ENCODE peak calls at places on chromosomes 4 and X, in four cellular contexts. X is AG10803, M is right atrium auricular region, N is right lobe of liver. D is an unnamed sample.

GRCh38 chrX:107610667-107611066 is 17.6 kb upstream of the PRPS1 start:
- DNase-seq in X (no peak), M (peak; percentile 11), N (no peak), D (no peak)

GRCh38 chr4:168636040-168636439 is 139.2 kb downstream of the PALLD start:
- DNase-seq in X (no peak), M (no peak), N (no peak), D (no peak)

GRCh38 chr4:84647307-84647884 is 64.5 kb downstream of the CDS1 start:
- DNase-seq in X (peak; percentile 4), M (no peak), N (peak; percentile 50), D (no peak)

GRCh38 chrX:114611018-114611619 is 27.2 kb downstream of the HTR2C start:
- DNase-seq in X (peak; percentile 44), M (no peak), N (no peak), D (peak; percentile 40)

GRCh38 chrX:155065035-155065734 is 5.8 kb downstream of the CMC4 start:
- DNase-seq in X (peak; percentile 34), M (no peak), N (no peak), D (no peak)

GRCh38 chr4:101356928-101357327 is 9.6 kb upstream of the PPP3CA start:
- DNase-seq in X (peak; percentile 96), M (no peak), N (peak; percentile 56), D (no peak)

GRCh38 chr4:30721353-30722091 is 1.4 kb downstream of the PCDH7 start:
- DNase-seq in X (no peak), M (no peak), N (peak; percentile 46), D (no peak)

GRCh38 chr4:44447563-44448504 is 775 bp downstream of the KCTD8 start:
- DNase-seq in X (no peak), M (peak; percentile 58), N (peak; percentile 43), D (peak; percentile 2)

GRCh38 chr4:8374851-8375649 is 65.5 kb downstream of the ACOX3 start:
- DNase-seq in X (no peak), M (no peak), N (no peak), D (no peak)

GRCh38 chr4:184548651-184549341 is 74.4 kb upstream of the IRF2 start:
- DNase-seq in X (no peak), M (no peak), N (peak; percentile 78), D (no peak)

GRCh38 chrX:140439455-140439854 is 65.4 kb downstream of the SOX3 start:
- DNase-seq in X (no peak), M (no peak), N (no peak), D (no peak)

GRCh38 chr4:5921074-5921473 is 28.2 kb upstream of the CRMP1 start:
- DNase-seq in X (no peak), M (no peak), N (no peak), D (no peak)

GRCh38 chr4:61427099-61427817 is 227.1 kb downstream of the ADGRL3 start:
- DNase-seq in X (no peak), M (no peak), N (no peak), D (no peak)

GRCh38 chr4:37524267-37524666 is 161.9 kb downstream of the RELL1 start:
- DNase-seq in X (no peak), M (no peak), N (no peak), D (no peak)

GRCh38 chrX:103464071-103464773 is 55.1 kb downstream of the RAB40A start:
- DNase-seq in X (peak; percentile 36), M (no peak), N (no peak), D (peak; percentile 11)

GRCh38 chrX:13167444-13168207 is 123.2 kb upstream of the FAM9C start:
- DNase-seq in X (peak; percentile 69), M (peak; percentile 65), N (no peak), D (peak; percentile 4)

GRCh38 chr4:1079711-1080265 is 33.6 kb downstream of the RNF212 start:
- DNase-seq in X (no peak), M (no peak), N (peak; percentile 27), D (no peak)

GRCh38 chrX:8848921-8849320 is 47.7 kb upstream of the FAM9A start:
- DNase-seq in X (peak; percentile 32), M (no peak), N (no peak), D (no peak)

GRCh38 chr4:129822708-129823504 is 727.0 kb downstream of the C4orf33 start:
- DNase-seq in X (no peak), M (peak; percentile 57), N (no peak), D (no peak)

GRCh38 chrX:126697091-126697490 is 122.4 kb upstream of the PRR32 start:
- DNase-seq in X (no peak), M (no peak), N (no peak), D (no peak)

GRCh38 chrX:152958524-152959465 is 35.1 kb downstream of the PNMA5 start:
- DNase-seq in X (peak; percentile 90), M (peak; percentile 92), N (peak; percentile 86), D (peak; percentile 94)

GRCh38 chr4:125085-125820 is 952 bp downstream of the ZNF718 start:
- DNase-seq in X (no peak), M (peak; percentile 59), N (peak; percentile 61), D (peak; percentile 56)

GRCh38 chr4:123977623-123978022 is 581.0 kb downstream of the SPRY1 start:
- DNase-seq in X (no peak), M (no peak), N (no peak), D (no peak)

GRCh38 chr4:177033632-177034031 is 240.9 kb upstream of the VEGFC start:
- DNase-seq in X (no peak), M (no peak), N (no peak), D (no peak)

GRCh38 chr4:177032341-177032740 is 239.6 kb upstream of the VEGFC start:
- DNase-seq in X (no peak), M (no peak), N (no peak), D (no peak)

DNA sequence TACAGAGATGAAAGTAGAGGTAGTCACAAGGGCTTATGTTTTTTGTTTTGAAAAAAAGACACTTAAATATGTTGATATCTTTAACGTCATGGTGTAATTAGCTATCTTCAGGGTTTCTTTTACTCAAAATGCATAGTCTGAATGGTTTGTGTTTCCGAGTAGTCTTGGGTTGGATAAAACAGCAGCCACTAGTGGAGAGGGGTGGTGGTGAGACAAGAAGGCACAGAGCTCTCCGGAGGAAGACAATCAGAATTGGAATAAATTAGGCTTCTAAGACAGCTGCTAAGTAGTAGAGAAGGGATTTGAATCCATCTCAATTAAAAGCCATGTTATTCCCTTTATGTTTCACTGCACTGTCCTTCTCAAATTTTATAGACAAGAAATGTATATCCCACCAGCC is 240.4 kb upstream of the VEGFC start:
- DNase-seq in X (no peak), M (no peak), N (no peak), D (no peak)
- TF ChIP-seq CTCF in X (no peak), M (no peak), N (no peak), D (no peak)

GRCh38 chrX:101232316-101232715 is 12.7 kb downstream of the DRP2 start:
- DNase-seq in X (no peak), M (no peak), N (no peak), D (no peak)

GRCh38 chrX:101231080-101231479 is 11.5 kb downstream of the DRP2 start:
- DNase-seq in X (no peak), M (no peak), N (no peak), D (no peak)

GRCh38 chrX:101229155-101229554 is 9.6 kb downstream of the DRP2 start:
- DNase-seq in X (peak; percentile 59), M (no peak), N (no peak), D (no peak)

DNA sequence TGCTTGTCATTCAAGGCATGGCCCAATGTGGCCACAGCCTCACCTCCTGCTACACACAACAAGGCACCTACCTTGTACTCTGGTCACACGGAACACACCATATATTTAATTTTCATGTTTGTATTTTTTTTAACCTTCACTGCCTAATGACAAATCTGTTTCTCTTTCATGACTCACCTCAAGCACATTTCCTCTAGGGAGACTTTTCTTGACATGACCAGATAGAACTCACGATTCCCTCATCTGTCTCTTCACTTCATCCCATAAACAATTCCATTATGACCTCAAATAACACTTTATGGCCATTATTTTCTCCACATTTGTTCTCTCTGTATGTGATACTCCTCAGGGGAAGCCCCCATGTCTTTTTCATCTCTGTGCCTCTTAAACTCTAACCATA is 11.1 kb downstream of the DRP2 start:
- DNase-seq in X (peak; percentile 25), M (no peak), N (no peak), D (no peak)
- H3K4me3 ChIP-seq in X (no peak overlapping the region), M (no peak overlapping the region), N (no peak overlapping the region), D (no peak overlapping the region)

DNA sequence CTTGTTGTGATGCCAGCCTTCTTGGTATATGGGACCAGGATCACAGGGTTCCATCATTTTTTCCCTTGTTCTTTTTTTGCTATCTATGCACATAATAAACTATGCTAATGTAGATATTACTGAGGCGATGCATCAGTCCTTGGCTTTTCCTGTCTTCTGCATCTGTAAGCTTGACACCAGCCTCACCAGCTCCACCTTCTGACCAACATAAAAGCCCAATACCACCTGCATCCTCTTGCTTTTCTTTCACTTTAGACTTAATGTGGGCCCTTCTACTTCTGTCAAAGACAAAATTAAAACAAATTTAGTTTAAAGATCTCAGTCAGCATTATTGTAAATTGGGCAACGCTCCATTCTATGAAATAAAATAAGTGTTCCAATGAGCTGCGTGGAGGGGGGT is 1718.8 kb upstream of the PCDH10 start:
- DNase-seq in X (no peak), M (no peak), N (no peak), D (peak; percentile 62)
- TF ChIP-seq CTCF in X (no peak), M (no peak), N (no peak), D (peak; percentile 27)

GRCh38 chr4:165493359-165493758 is 114.6 kb downstream of the CPE start:
- DNase-seq in X (peak; percentile 53), M (peak; percentile 71), N (peak; percentile 74), D (peak; percentile 58)
- H3K4me3 ChIP-seq in X (no peak overlapping the region), M (no peak overlapping the region), N (no peak overlapping the region), D (no peak overlapping the region)

GRCh38 chr4:88600129-88600849 is 8.0 kb downstream of the HERC3 start:
- DNase-seq in X (peak; percentile 84), M (no peak), N (no peak), D (no peak)
- TF ChIP-seq CTCF in X (no peak), M (no peak), N (no peak), D (no peak)

GRCh38 chr4:145825255-145825654 is 113.4 kb downstream of the ZNF827 start:
- DNase-seq in X (no peak), M (no peak), N (no peak), D (no peak)

GRCh38 chr4:145827885-145828284 is 110.7 kb downstream of the ZNF827 start:
- DNase-seq in X (no peak), M (no peak), N (no peak), D (no peak)

GRCh38 chr4:145828802-145829485 is 109.7 kb downstream of the ZNF827 start:
- DNase-seq in X (no peak), M (no peak), N (no peak), D (peak; percentile 86)

GRCh38 chr4:145829629-145830395 is 108.8 kb downstream of the ZNF827 start:
- DNase-seq in X (no peak), M (no peak), N (no peak), D (peak; percentile 79)

GRCh38 chr4:145830699-145831098 is 107.9 kb downstream of the ZNF827 start:
- DNase-seq in X (no peak), M (no peak), N (no peak), D (peak; percentile 70)
- H3K4me3 ChIP-seq in X (no peak overlapping the region), M (no peak overlapping the region), N (no peak overlapping the region), D (peak overlapping the region; percentile 13)

D was measured in GM12865.